ENCODE peak calls at places on chromosome X, in seven cellular contexts. U, I, B, E, V, L and J are unnamed samples.

GRCh38 chrX:84475596-84475995 is 26.7 kb downstream of the HDX start:
- DNase-seq in U (no peak), I (no peak), B (no peak), E (peak; percentile 21), V (no peak), L (no peak), J (no peak)

GRCh38 chrX:16212436-16212835 is 45.2 kb downstream of the MAGEB17 start:
- DNase-seq in U (no peak), I (peak; percentile 45), B (peak; percentile 35), E (no peak), V (no peak), L (peak; percentile 58), J (peak; percentile 26)

GRCh38 chrX:48531359-48531954 is 8.1 kb upstream of the TBC1D25 start:
- DNase-seq in U (peak; percentile 75), I (peak; percentile 86), B (peak; percentile 91), E (no peak), V (no peak), L (peak; percentile 81), J (peak; percentile 86)

GRCh38 chrX:9339603-9340569 is 125.0 kb upstream of the TBL1X start:
- DNase-seq in U (no peak), I (peak; percentile 5), B (no peak), E (peak; percentile 45), V (no peak), L (peak; percentile 17), J (no peak)

GRCh38 chrX:38732866-38733265 is 68.4 kb upstream of the MID1IP1 start:
- DNase-seq in U (peak; percentile 52), I (no peak), B (no peak), E (no peak), V (no peak), L (no peak), J (no peak)

GRCh38 chrX:149074429-149074828 is 430.7 kb downstream of the IDS start:
- DNase-seq in U (no peak), I (peak; percentile 36), B (peak; percentile 75), E (no peak), V (no peak), L (peak; percentile 46), J (peak; percentile 85)

GRCh38 chrX:101749436-101749835 is 89.8 kb upstream of the ARMCX2 start:
- DNase-seq in U (no peak), I (no peak), B (peak; percentile 2), E (no peak), V (no peak), L (peak; percentile 3), J (no peak)

GRCh38 chrX:24148535-24149345 is 789 bp upstream of the ZFX start:
- DNase-seq in U (no peak), I (peak; percentile 77), B (peak; percentile 72), E (no peak), V (no peak), L (peak; percentile 52), J (peak; percentile 63)

GRCh38 chrX:71859637-71860036 is 51.0 kb upstream of the NHSL2 start:
- DNase-seq in U (peak; percentile 36), I (peak; percentile 55), B (peak; percentile 45), E (peak; percentile 54), V (no peak), L (peak; percentile 50), J (peak; percentile 50)

DNA sequence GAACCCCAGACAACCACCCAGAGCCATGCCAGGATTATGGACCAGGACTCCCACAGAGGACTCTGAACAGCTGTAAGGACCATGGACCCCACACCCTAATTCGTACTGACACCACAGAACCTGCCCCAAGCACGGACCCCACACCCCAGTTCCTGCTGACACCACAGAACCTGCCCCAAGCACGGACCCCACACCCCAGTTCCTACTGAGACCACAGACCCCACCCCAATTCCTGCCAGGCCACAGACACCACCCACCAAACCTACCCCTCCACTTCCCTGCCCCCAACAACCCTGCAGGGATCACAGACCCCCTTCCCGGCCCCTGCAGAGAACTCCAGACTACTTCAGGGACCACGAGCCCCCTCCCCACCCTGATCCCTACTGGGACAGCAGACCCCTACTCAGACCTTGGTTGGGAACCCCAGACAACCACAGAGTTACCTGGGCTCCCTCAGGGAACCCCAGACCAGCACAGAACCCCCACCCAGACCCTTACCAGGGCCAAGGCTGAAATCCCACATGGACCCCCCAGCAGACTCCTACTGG is 1.4 kb upstream of the DHRSX start:
- DNase-seq in U (no peak), I (no peak), B (no peak), E (no peak), V (no peak), L (no peak), J (no peak)
- H3K4me3 ChIP-seq in U (no peak overlapping the region), I (no peak overlapping the region), B (no peak overlapping the region), E (no peak overlapping the region), V (no peak overlapping the region), L (no peak overlapping the region), J (no peak overlapping the region)

GRCh38 chrX:118183606-118184005 is 67.0 kb upstream of the KLHL13 start:
- DNase-seq in U (no peak), I (no peak), B (no peak), E (no peak), V (no peak), L (no peak), J (no peak)
- TF ChIP-seq CTCF in U (peak; percentile 39), I (no peak), B (peak; percentile 29), E (peak; percentile 47), V (no peak), L (no peak), J (no peak)

GRCh38 chrX:153907456-153907855 is 3.0 kb downstream of the AVPR2 start:
- DNase-seq in U (no peak), I (no peak), B (no peak), E (no peak), V (no peak), L (no peak), J (no peak)

GRCh38 chrX:153906126-153906917 is 1.8 kb downstream of the AVPR2 start:
- DNase-seq in U (no peak), I (no peak), B (no peak), E (no peak), V (no peak), L (no peak), J (no peak)

GRCh38 chrX:153903238-153903980 is 1.1 kb upstream of the AVPR2 start:
- DNase-seq in U (no peak), I (no peak), B (no peak), E (no peak), V (no peak), L (no peak), J (no peak)

GRCh38 chrX:153903991-153904957 is at the start of gene AVPR2:
- DNase-seq in U (no peak), I (no peak), B (no peak), E (no peak), V (no peak), L (no peak), J (no peak)

GRCh38 chrX:153905481-153906095 is 1.1 kb downstream of the AVPR2 start:
- DNase-seq in U (no peak), I (no peak), B (no peak), E (no peak), V (no peak), L (no peak), J (no peak)
- H3K4me3 ChIP-seq in U (no peak overlapping the region), I (no peak overlapping the region), B (no peak overlapping the region), E (no peak overlapping the region), V (peak overlapping the region; percentile 20), L (no peak overlapping the region), J (no peak overlapping the region)

GRCh38 chrX:33330798-33331197 is 119.4 kb upstream of the DMD start:
- DNase-seq in U (no peak), I (no peak), B (peak; percentile 12), E (no peak), V (no peak), L (no peak), J (no peak)
- TF ChIP-seq CTCF in U (no peak), I (no peak), B (no peak), E (no peak), V (no peak), L (no peak), J (no peak)

GRCh38 chrX:132955710-132956109 is 2.7 kb downstream of the HS6ST2 start:
- DNase-seq in U (no peak), I (no peak), B (no peak), E (no peak), V (no peak), L (no peak), J (no peak)

GRCh38 chrX:132958086-132958703 is at the start of gene HS6ST2:
- DNase-seq in U (no peak), I (no peak), B (no peak), E (peak; percentile 11), V (no peak), L (peak; percentile 3), J (no peak)

GRCh38 chrX:132954323-132954722 is 4.1 kb downstream of the HS6ST2 start:
- DNase-seq in U (no peak), I (no peak), B (no peak), E (no peak), V (no peak), L (no peak), J (no peak)

GRCh38 chrX:132957211-132958085 is 981 bp downstream of the HS6ST2 start:
- DNase-seq in U (no peak), I (no peak), B (peak; percentile 9), E (peak; percentile 14), V (no peak), L (peak; percentile 4), J (no peak)

GRCh38 chrX:132956421-132957210 is 1.8 kb downstream of the HS6ST2 start:
- DNase-seq in U (no peak), I (no peak), B (no peak), E (no peak), V (no peak), L (peak; percentile 5), J (no peak)
- H3K4me3 ChIP-seq in U (no peak overlapping the region), I (no peak overlapping the region), B (no peak overlapping the region), E (peak overlapping the region; percentile 43), V (peak overlapping the region; percentile 50), L (no peak overlapping the region), J (peak overlapping the region; percentile 13)

GRCh38 chrX:135295944-135296305 is 13.4 kb upstream of the ETDC start:
- DNase-seq in U (no peak), I (no peak), B (no peak), E (no peak), V (no peak), L (no peak), J (no peak)

GRCh38 chrX:135295238-135295943 is 13.9 kb upstream of the ETDC start:
- DNase-seq in U (no peak), I (peak; percentile 22), B (peak; percentile 37), E (peak; percentile 66), V (no peak), L (peak; percentile 55), J (peak; percentile 38)
- TF ChIP-seq CTCF in U (no peak), I (peak; percentile 35), B (peak; percentile 11), E (peak; percentile 42), V (no peak), L (no peak), J (peak; percentile 19)

GRCh38 chrX:1500701-1501624 is 36.0 kb downstream of the P2RY8 start:
- DNase-seq in U (no peak), I (no peak), B (no peak), E (no peak), V (peak; percentile 65), L (no peak), J (no peak)
- H3K4me3 ChIP-seq in U (no peak overlapping the region), I (no peak overlapping the region), B (no peak overlapping the region), E (no peak overlapping the region), V (no peak overlapping the region), L (no peak overlapping the region), J (no peak overlapping the region)